ENCODE peak calls at places on chromosomes 12 and 14, in four cellular contexts. H, M, S and Y are unnamed samples.

GRCh38 chr14:96844857-96845570 is 47.8 kb downstream of the VRK1 start:
- DNase-seq in H (no peak), M (no peak), S (no peak), Y (no peak)

GRCh38 chr12:105960319-105961076 is 178.3 kb downstream of the NUAK1 start:
- DNase-seq in H (no peak), M (no peak), S (no peak), Y (no peak)

GRCh38 chr12:121453022-121453360 is 53.1 kb downstream of the RNF34 start:
- DNase-seq in H (no peak), M (no peak), S (no peak), Y (no peak)

GRCh38 chr14:102484316-102484715 is 25.3 kb downstream of the ANKRD9 start:
- DNase-seq in H (no peak), M (no peak), S (no peak), Y (no peak)

GRCh38 chr14:31363331-31364073 is 56.8 kb downstream of the HEATR5A start:
- DNase-seq in H (no peak), M (no peak), S (no peak), Y (no peak)

GRCh38 chr14:74973003-74973614 is 17.7 kb upstream of the PGF start:
- DNase-seq in H (no peak), M (peak), S (no peak), Y (no peak)

GRCh38 chr14:89382487-89383170 is 34.4 kb downstream of the FOXN3 start:
- DNase-seq in H (no peak), M (no peak), S (no peak), Y (no peak)

GRCh38 chr14:36111822-36112583 is 64.5 kb downstream of the PTCSC3 start:
- DNase-seq in H (no peak), M (no peak), S (no peak), Y (no peak)

GRCh38 chr14:61461808-61462275 is 140.5 kb downstream of the PRKCH start:
- DNase-seq in H (no peak), M (peak), S (peak), Y (no peak)

GRCh38 chr12:5944688-5945070 is 380 bp downstream of the ANO2 start:
- DNase-seq in H (no peak), M (no peak), S (peak), Y (no peak)

GRCh38 chr14:101719708-101720107 is 41.8 kb upstream of the PPP2R5C start:
- DNase-seq in H (no peak), M (no peak), S (peak), Y (no peak)

GRCh38 chr12:59370933-59371332 is 224.9 kb upstream of the SLC16A7 start:
- DNase-seq in H (no peak), M (no peak), S (no peak), Y (no peak)

GRCh38 chr12:48351022-48351708 is 446 bp upstream of the ZNF641 start:
- DNase-seq in H (no peak), M (peak), S (peak), Y (peak)

GRCh38 chr14:25406818-25407217 is 356.9 kb upstream of the STXBP6 start:
- DNase-seq in H (no peak), M (peak), S (peak), Y (no peak)

GRCh38 chr14:73764406-73764805 is 50.2 kb upstream of the PNMA1 start:
- DNase-seq in H (no peak), M (no peak), S (no peak), Y (no peak)

GRCh38 chr12:29616664-29617409 is 119.4 kb upstream of the OVCH1 start:
- DNase-seq in H (no peak), M (peak), S (no peak), Y (no peak)

GRCh38 chr14:51081209-51081608 is 13.7 kb downstream of the TRIM9 start:
- DNase-seq in H (no peak), M (no peak), S (no peak), Y (no peak)

GRCh38 chr12:96064966-96065365 is 29.6 kb upstream of the LTA4H start:
- DNase-seq in H (no peak), M (no peak), S (no peak), Y (no peak)

GRCh38 chr12:78804262-78804661 is 60.3 kb upstream of the SYT1 start:
- DNase-seq in H (no peak), M (no peak), S (no peak), Y (no peak)

GRCh38 chr12:15151141-15152091 is 69.8 kb downstream of the RERG start:
- DNase-seq in H (no peak), M (peak), S (peak), Y (no peak)

GRCh38 chr12:132909030-132909368 is 21.6 kb upstream of the CHFR start:
- DNase-seq in H (no peak), M (no peak), S (no peak), Y (no peak)

GRCh38 chr14:99752486-99753121 is 40.6 kb upstream of the EML1 start:
- DNase-seq in H (no peak), M (peak), S (no peak), Y (no peak)

GRCh38 chr14:41606249-41607118 is at the start of gene LRFN5:
- DNase-seq in H (no peak), M (peak), S (peak), Y (no peak)

GRCh38 chr12:107536613-107537012 is 149.0 kb upstream of the PWP1 start:
- DNase-seq in H (no peak), M (no peak), S (no peak), Y (no peak)

GRCh38 chr12:5967645-5968415 is 22.8 kb upstream of the ANO2 start:
- DNase-seq in H (no peak), M (no peak), S (no peak), Y (no peak)

DNA sequence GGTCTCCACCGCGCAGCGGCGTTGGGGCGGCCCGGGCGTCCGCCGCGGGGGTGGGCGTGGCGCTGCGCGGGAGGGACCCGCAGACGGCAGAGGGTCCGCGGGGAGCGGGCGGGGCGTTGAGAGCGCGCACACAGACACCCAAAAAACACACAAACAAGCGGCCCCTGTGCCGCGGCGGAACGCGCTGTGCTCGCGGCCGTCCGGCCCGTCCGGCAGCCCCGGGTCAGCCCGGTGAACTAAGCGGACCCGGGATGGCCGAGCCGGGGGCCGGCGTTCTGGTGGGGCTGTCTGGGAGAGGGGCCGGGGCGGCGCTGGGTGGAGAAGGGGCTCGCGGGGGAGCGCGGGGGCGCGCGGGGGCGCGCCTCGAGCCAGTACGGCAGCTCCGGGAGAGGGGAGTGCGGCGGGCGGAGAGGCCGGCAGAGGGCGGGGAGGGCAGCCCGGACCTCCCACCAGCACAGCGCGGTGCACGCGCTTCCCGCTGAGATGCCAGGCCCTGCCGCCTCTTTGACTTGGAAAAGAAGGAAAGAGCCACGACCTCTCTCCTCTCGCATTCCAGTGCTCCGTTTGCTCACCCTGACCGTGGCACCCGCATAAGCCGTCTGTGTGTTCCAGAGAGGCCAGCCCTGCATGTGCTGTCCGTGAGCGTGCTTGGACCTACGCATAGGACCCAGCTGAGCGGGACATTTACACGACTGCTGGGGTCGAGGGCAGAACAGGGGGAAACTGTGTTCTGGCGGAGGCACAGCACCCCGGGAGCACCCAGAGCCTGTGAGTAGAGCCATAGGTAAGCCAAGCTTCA is 10.3 kb downstream of the SLC6A12 start:
- DNase-seq in H (no peak), M (peak), S (peak), Y (peak)
- H3K4me3 ChIP-seq in H (peak), M (peak), S (peak), Y (peak)

GRCh38 chr14:90510208-90510607 is 113.4 kb downstream of the CALM1 start:
- DNase-seq in H (no peak), M (no peak), S (peak), Y (peak)

GRCh38 chr14:90511795-90512331 is 115.0 kb downstream of the CALM1 start:
- DNase-seq in H (no peak), M (no peak), S (no peak), Y (no peak)

GRCh38 chr14:90512332-90512951 is 115.6 kb downstream of the CALM1 start:
- DNase-seq in H (no peak), M (no peak), S (no peak), Y (no peak)

GRCh38 chr14:90509403-90509802 is 112.6 kb downstream of the CALM1 start:
- DNase-seq in H (no peak), M (no peak), S (no peak), Y (no peak)

GRCh38 chr14:90511252-90511651 is 114.4 kb downstream of the CALM1 start:
- DNase-seq in H (no peak), M (no peak), S (no peak), Y (no peak)
- H3K4me3 ChIP-seq in H (no peak), M (no peak), S (no peak), Y (no peak)

GRCh38 chr12:47236109-47236714 is 156.5 kb upstream of the AMIGO2 start:
- DNase-seq in H (no peak), M (peak), S (no peak), Y (no peak)

GRCh38 chr12:47238665-47239064 is 158.9 kb upstream of the AMIGO2 start:
- DNase-seq in H (no peak), M (peak), S (no peak), Y (no peak)

GRCh38 chr12:47234576-47235141 is 154.9 kb upstream of the AMIGO2 start:
- DNase-seq in H (no peak), M (no peak), S (peak), Y (no peak)

GRCh38 chr12:47235258-47236040 is 155.7 kb upstream of the AMIGO2 start:
- DNase-seq in H (no peak), M (no peak), S (no peak), Y (no peak)

GRCh38 chr12:47237751-47238211 is 158.0 kb upstream of the AMIGO2 start:
- DNase-seq in H (no peak), M (peak), S (no peak), Y (no peak)
- H3K4me3 ChIP-seq in H (no peak), M (no peak), S (no peak), Y (no peak)

GRCh38 chr12:57603758-57604453 is 718 bp upstream of the DTX3 start:
- DNase-seq in H (no peak), M (peak), S (peak), Y (peak)
- H3K4me3 ChIP-seq in H (peak), M (peak), S (peak), Y (peak)

DNA sequence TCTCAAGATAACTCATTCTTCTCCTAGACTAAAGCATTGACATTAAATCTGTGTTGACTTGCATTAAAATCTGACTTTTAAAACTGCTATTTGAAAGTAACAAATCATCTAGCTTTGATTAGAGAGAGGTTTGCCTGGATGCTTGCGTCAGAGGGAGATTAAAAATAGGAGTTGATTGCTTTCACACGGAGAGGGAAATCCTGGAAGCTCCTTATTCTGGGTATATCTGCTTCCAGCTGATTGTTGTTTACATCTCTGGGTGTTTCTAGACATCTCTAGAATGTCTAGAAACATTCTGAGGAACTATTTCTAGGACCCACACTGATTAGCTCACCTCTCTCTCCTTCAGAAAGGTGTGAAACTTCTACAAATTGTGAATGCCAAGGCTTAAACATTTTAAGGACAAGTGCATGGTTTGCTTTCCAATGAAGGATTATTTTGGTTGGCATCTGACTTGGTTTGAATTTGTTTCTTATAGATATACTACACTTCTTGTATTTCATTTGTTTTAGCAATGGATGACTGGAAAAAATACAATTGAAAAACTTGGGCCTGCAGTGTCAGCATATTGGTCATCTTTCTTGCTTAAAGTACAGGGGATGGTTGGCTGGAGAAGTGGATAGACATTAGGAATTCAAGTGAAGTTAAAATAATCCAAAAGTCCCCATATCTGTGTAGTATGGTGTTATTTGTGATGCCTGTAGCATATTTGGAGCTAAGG is 2.1 kb downstream of the DIP2B start:
- DNase-seq in H (no peak), M (peak), S (no peak), Y (no peak)
- H3K4me3 ChIP-seq in H (peak), M (no peak), S (peak), Y (peak)